ENCODE peak calls at places on chromosome 5, in eight cellular contexts. I, N, Q, G, B, J, K and T are unnamed samples.

GRCh38 chr5:64767959-64768357 is 533 bp downstream of the SREK1IP1 start:
- DNase-seq in K (no peak), J (peak; percentile 46), B (peak; percentile 21), I (no peak), G (no peak), N (no peak), Q (no peak), T (peak; percentile 16)

GRCh38 chr5:37840036-37840909 is at the start of gene GDNF:
- DNase-seq in N (peak; percentile 54), K (no peak), I (no peak), Q (no peak), J (peak; percentile 55), B (peak; percentile 2), G (no peak), T (peak; percentile 73)

GRCh38 chr5:109215040-109215439 is 194.7 kb downstream of the PJA2 start:
- DNase-seq in Q (no peak), G (no peak), N (no peak), J (peak; percentile 64), I (no peak), B (no peak), K (no peak), T (no peak)

GRCh38 chr5:132388244-132389050 is 18.9 kb downstream of the SLC22A5 start:
- DNase-seq in I (no peak), K (no peak), Q (no peak), N (peak; percentile 57), B (no peak), G (no peak), J (no peak), T (peak; percentile 79)

GRCh38 chr5:54537720-54538119 is 20.2 kb downstream of the SNX18 start:
- DNase-seq in Q (no peak), N (no peak), G (no peak), J (no peak), B (no peak), K (no peak), I (no peak), T (no peak)

GRCh38 chr5:150410524-150411244 is 2.0 kb downstream of the CD74 start:
- DNase-seq in K (peak; percentile 41), Q (no peak), I (peak; percentile 67), G (no peak), N (peak; percentile 84), B (peak; percentile 35), J (peak; percentile 65), T (peak; percentile 69)

GRCh38 chr5:91235194-91235793 is 147.8 kb downstream of the ARRDC3 start:
- DNase-seq in N (no peak), I (no peak), G (no peak), Q (no peak), B (no peak), K (no peak), J (no peak), T (no peak)

GRCh38 chr5:178551059-178551458 is 39.1 kb downstream of the COL23A1 start:
- DNase-seq in Q (no peak), N (peak; percentile 41), J (no peak), I (no peak), B (no peak), G (no peak), K (no peak), T (no peak)

GRCh38 chr5:4945296-4945695 is 194.8 kb upstream of the ADAMTS16 start:
- DNase-seq in B (no peak), G (no peak), N (no peak), J (no peak), I (no peak), K (no peak), Q (no peak), T (no peak)

GRCh38 chr5:101995585-101995984 is 300.5 kb downstream of the SLCO4C1 start:
- DNase-seq in N (no peak), Q (no peak), G (no peak), B (no peak), I (no peak), K (no peak), J (no peak), T (no peak)

GRCh38 chr5:86951761-86952160 is 315.9 kb upstream of the RASA1 start:
- DNase-seq in N (no peak), J (no peak), I (no peak), Q (no peak), B (no peak), G (no peak), K (no peak), T (no peak)

GRCh38 chr5:177557041-177557647 is 2.8 kb upstream of the FAM193B start:
- DNase-seq in G (no peak), I (peak; percentile 37), N (no peak), B (no peak), K (no peak), Q (no peak), J (no peak), T (peak; percentile 53)

GRCh38 chr5:354581-355378 is 33.3 kb downstream of the AHRR start:
- DNase-seq in J (no peak), K (no peak), B (no peak), Q (no peak), G (no peak), N (no peak), I (no peak), T (no peak)

GRCh38 chr5:91456928-91457571 is 73.9 kb upstream of the ARRDC3 start:
- DNase-seq in G (no peak), J (no peak), B (no peak), Q (no peak), N (no peak), I (no peak), K (no peak), T (no peak)

GRCh38 chr5:133240425-133241091 is 188.7 kb downstream of the HSPA4 start:
- DNase-seq in J (no peak), Q (peak; percentile 43), N (peak; percentile 97), I (no peak), G (no peak), K (peak; percentile 94), B (peak; percentile 50), T (peak; percentile 98)